ENCODE peak calls at places on chromosomes 3 and 15, in four cellular contexts. X, K, I and H are unnamed samples.

GRCh38 chr3:188900421-188900941 is 271.3 kb upstream of the TPRG1 start:
- DNase-seq in I (no peak), X (no peak), K (peak), H (no peak)

GRCh38 chr15:30827625-30828303 is 76.0 kb upstream of the FAN1 start:
- DNase-seq in K (no peak), X (no peak), I (no peak), H (no peak)

GRCh38 chr15:39788108-39788507 is 5.5 kb upstream of the FSIP1 start:
- DNase-seq in X (no peak), K (peak), I (no peak), H (no peak)

GRCh38 chr3:57729339-57730039 is 26.6 kb upstream of the SLMAP start:
- DNase-seq in I (no peak), K (peak), X (no peak), H (no peak)

GRCh38 chr3:99627062-99627826 is 11.2 kb upstream of the COL8A1 start:
- DNase-seq in K (no peak), I (no peak), X (no peak), H (no peak)

GRCh38 chr3:36597422-36597821 is 166.9 kb downstream of the DCLK3 start:
- DNase-seq in X (no peak), I (no peak), K (no peak), H (no peak)

GRCh38 chr3:126959921-126960603 is 22.9 kb upstream of the PLXNA1 start:
- DNase-seq in I (peak), X (no peak), K (peak), H (peak)

GRCh38 chr3:48633256-48633655 is 2.0 kb downstream of the SLC26A6 start:
- DNase-seq in X (no peak), I (no peak), K (no peak), H (no peak)

GRCh38 chr3:89571298-89571697 is 463.9 kb downstream of the EPHA3 start:
- DNase-seq in I (peak), X (no peak), K (no peak), H (no peak)

GRCh38 chr15:42057744-42058646 is 36.4 kb downstream of the PLA2G4D start:
- DNase-seq in K (no peak), X (no peak), I (no peak), H (no peak)

GRCh38 chr3:13019243-13019701 is 54.0 kb downstream of the IQSEC1 start:
- DNase-seq in X (peak), K (peak), I (peak), H (no peak)